ENCODE peak calls at places on chromosome 20, in five cellular contexts. One of them, this sample, is unnamed. For H4K20me1 and H3K9me3, the result is how much of the 10 kb centered on the place peaks cover.

GRCh38 chr20:52191132-52191435 is 495 bp downstream of the ZFP64 start:
- DNase-seq in mammary epithelial cell: no peak
- DNase-seq in H9: no peak
- DNase-seq in IMR-90: peak
- DNase-seq in neural progenitor cell: no peak
- DNase-seq in this sample: no peak

GRCh38 chr20:44714701-44715494 is at the start of gene CCN5:
- DNase-seq in mammary epithelial cell: peak
- DNase-seq in H9: no peak
- DNase-seq in IMR-90: peak
- DNase-seq in neural progenitor cell: no peak
- DNase-seq in this sample: no peak

GRCh38 chr20:57901526-57901925 is 191.7 kb upstream of the PMEPA1 start:
- DNase-seq in mammary epithelial cell: no peak
- DNase-seq in H9: no peak
- DNase-seq in IMR-90: no peak
- DNase-seq in neural progenitor cell: no peak
- DNase-seq in this sample: no peak

GRCh38 chr20:8335059-8335458 is 203.0 kb downstream of the PLCB1 start:
- DNase-seq in mammary epithelial cell: no peak
- DNase-seq in H9: no peak
- DNase-seq in IMR-90: no peak
- DNase-seq in neural progenitor cell: no peak
- DNase-seq in this sample: no peak

GRCh38 chr20:58175425-58175824 is 53.0 kb downstream of the ANKRD60 start:
- DNase-seq in mammary epithelial cell: no peak
- DNase-seq in H9: no peak
- DNase-seq in IMR-90: no peak
- DNase-seq in neural progenitor cell: no peak
- DNase-seq in this sample: peak

GRCh38 chr20:59165794-59166709 is 2.4 kb downstream of the ZNF831 start:
- DNase-seq in mammary epithelial cell: no peak
- DNase-seq in H9: no peak
- DNase-seq in IMR-90: no peak
- DNase-seq in neural progenitor cell: no peak
- DNase-seq in this sample: no peak

GRCh38 chr20:43563429-43563828 is 4.6 kb downstream of the SGK2 start:
- DNase-seq in mammary epithelial cell: no peak
- DNase-seq in H9: no peak
- DNase-seq in IMR-90: no peak
- DNase-seq in neural progenitor cell: no peak
- DNase-seq in this sample: peak

GRCh38 chr20:19735446-19735845 is 22.6 kb upstream of the RIN2 start:
- DNase-seq in mammary epithelial cell: peak
- DNase-seq in H9: peak
- DNase-seq in IMR-90: peak
- DNase-seq in neural progenitor cell: no peak
- DNase-seq in this sample: no peak

GRCh38 chr20:59204201-59204894 is 40.7 kb downstream of the ZNF831 start:
- DNase-seq in mammary epithelial cell: no peak
- DNase-seq in H9: no peak
- DNase-seq in IMR-90: no peak
- DNase-seq in neural progenitor cell: no peak
- DNase-seq in this sample: no peak

GRCh38 chr20:45328451-45328850 is 19.8 kb downstream of the SDC4 start:
- DNase-seq in mammary epithelial cell: no peak
- DNase-seq in H9: no peak
- DNase-seq in IMR-90: no peak
- DNase-seq in neural progenitor cell: no peak
- DNase-seq in this sample: no peak

GRCh38 chr20:51586005-51586440 is 43.5 kb upstream of the NFATC2 start:
- DNase-seq in mammary epithelial cell: peak
- DNase-seq in H9: no peak
- DNase-seq in IMR-90: peak
- DNase-seq in neural progenitor cell: no peak
- DNase-seq in this sample: no peak

GRCh38 chr20:2172305-2173175 is 70.9 kb downstream of the STK35 start:
- DNase-seq in mammary epithelial cell: peak
- DNase-seq in H9: peak
- DNase-seq in IMR-90: peak
- DNase-seq in neural progenitor cell: peak
- DNase-seq in this sample: peak

GRCh38 chr20:38186788-38187221 is 21.7 kb upstream of the TGM2 start:
- DNase-seq in mammary epithelial cell: peak
- DNase-seq in H9: no peak
- DNase-seq in IMR-90: peak
- DNase-seq in neural progenitor cell: no peak
- DNase-seq in this sample: no peak

GRCh38 chr20:23340524-23340923 is 10.1 kb upstream of the NXT1 start:
- DNase-seq in mammary epithelial cell: peak
- DNase-seq in H9: peak
- DNase-seq in IMR-90: peak
- DNase-seq in neural progenitor cell: peak
- DNase-seq in this sample: peak

GRCh38 chr20:51506527-51507356 is 35.8 kb downstream of the NFATC2 start:
- DNase-seq in mammary epithelial cell: no peak
- DNase-seq in H9: no peak
- DNase-seq in IMR-90: no peak
- DNase-seq in neural progenitor cell: no peak
- DNase-seq in this sample: no peak

GRCh38 chr20:35302421-35303335 is 10.5 kb upstream of the FAM83C start:
- DNase-seq in mammary epithelial cell: peak
- DNase-seq in H9: no peak
- DNase-seq in IMR-90: peak
- DNase-seq in neural progenitor cell: no peak
- DNase-seq in this sample: no peak

GRCh38 chr20:19073584-19074198 is 138.8 kb upstream of the SLC24A3 start:
- DNase-seq in mammary epithelial cell: no peak
- DNase-seq in H9: peak
- DNase-seq in IMR-90: no peak
- DNase-seq in neural progenitor cell: peak
- DNase-seq in this sample: peak

GRCh38 chr20:63741676-63742380 is 2.3 kb downstream of the SLC2A4RG start:
- DNase-seq in mammary epithelial cell: no peak
- DNase-seq in H9: no peak
- DNase-seq in IMR-90: no peak
- DNase-seq in neural progenitor cell: no peak
- DNase-seq in this sample: no peak

GRCh38 chr20:19861147-19861759 is 103.2 kb downstream of the RIN2 start:
- DNase-seq in mammary epithelial cell: no peak
- DNase-seq in H9: no peak
- DNase-seq in IMR-90: no peak
- DNase-seq in neural progenitor cell: no peak
- DNase-seq in this sample: no peak

GRCh38 chr20:46324960-46325703 is 16.8 kb upstream of the CDH22 start:
- DNase-seq in mammary epithelial cell: no peak
- DNase-seq in H9: peak
- DNase-seq in IMR-90: peak
- DNase-seq in neural progenitor cell: peak
- DNase-seq in this sample: peak

GRCh38 chr20:14712302-14712739 is 374.9 kb upstream of the FLRT3 start:
- DNase-seq in mammary epithelial cell: peak
- DNase-seq in H9: no peak
- DNase-seq in IMR-90: peak
- DNase-seq in neural progenitor cell: peak
- DNase-seq in this sample: no peak

GRCh38 chr20:20593447-20594170 is 118.8 kb downstream of the RALGAPA2 start:
- DNase-seq in mammary epithelial cell: peak
- DNase-seq in H9: peak
- DNase-seq in IMR-90: peak
- DNase-seq in neural progenitor cell: peak
- DNase-seq in this sample: peak

GRCh38 chr20:9617062-9617461 is 102.7 kb downstream of the LAMP5 start:
- DNase-seq in mammary epithelial cell: peak
- DNase-seq in H9: peak
- DNase-seq in IMR-90: peak
- DNase-seq in neural progenitor cell: peak
- DNase-seq in this sample: peak

GRCh38 chr20:17394411-17394810 is 136.8 kb downstream of the BFSP1 start:
- DNase-seq in mammary epithelial cell: no peak
- DNase-seq in H9: no peak
- DNase-seq in IMR-90: no peak
- DNase-seq in neural progenitor cell: no peak
- DNase-seq in this sample: no peak

GRCh38 chr20:13857961-13858360 is 73.1 kb downstream of the NDUFAF5 start:
- DNase-seq in mammary epithelial cell: no peak
- DNase-seq in H9: no peak
- DNase-seq in IMR-90: no peak
- DNase-seq in neural progenitor cell: no peak
- DNase-seq in this sample: no peak

GRCh38 chr20:36856691-36857635 is 19.0 kb upstream of the TLDC2 start:
- DNase-seq in mammary epithelial cell: peak
- DNase-seq in H9: no peak
- DNase-seq in IMR-90: peak
- DNase-seq in neural progenitor cell: no peak
- DNase-seq in this sample: peak

GRCh38 chr20:45835230-45836224 is 1.9 kb downstream of the SNX21 start:
- DNase-seq in mammary epithelial cell: no peak
- DNase-seq in H9: no peak
- DNase-seq in IMR-90: peak
- DNase-seq in neural progenitor cell: no peak
- DNase-seq in this sample: peak

GRCh38 chr20:59003836-59004492 is 3.1 kb downstream of the CTSZ start:
- DNase-seq in mammary epithelial cell: no peak
- DNase-seq in H9: no peak
- DNase-seq in IMR-90: no peak
- DNase-seq in neural progenitor cell: no peak
- DNase-seq in this sample: no peak

GRCh38 chr20:31974975-31975481 is 7.1 kb downstream of the XKR7 start:
- DNase-seq in mammary epithelial cell: no peak
- DNase-seq in H9: peak
- DNase-seq in IMR-90: no peak
- DNase-seq in neural progenitor cell: peak
- DNase-seq in this sample: no peak

GRCh38 chr20:19749537-19749936 is 8.5 kb upstream of the RIN2 start:
- DNase-seq in mammary epithelial cell: no peak
- DNase-seq in H9: peak
- DNase-seq in IMR-90: no peak
- DNase-seq in neural progenitor cell: no peak
- DNase-seq in this sample: no peak

GRCh38 chr20:44702776-44703175 is 12.4 kb upstream of the CCN5 start:
- DNase-seq in mammary epithelial cell: no peak
- DNase-seq in H9: no peak
- DNase-seq in IMR-90: peak
- DNase-seq in neural progenitor cell: no peak
- DNase-seq in this sample: no peak

GRCh38 chr20:31894980-31895675 is 24.7 kb downstream of the TTLL9 start:
- DNase-seq in mammary epithelial cell: peak
- DNase-seq in H9: peak
- DNase-seq in IMR-90: peak
- DNase-seq in neural progenitor cell: peak
- DNase-seq in this sample: peak

GRCh38 chr20:2005831-2006426 is 12.1 kb upstream of the PDYN start:
- DNase-seq in mammary epithelial cell: peak
- DNase-seq in H9: peak
- DNase-seq in IMR-90: peak
- DNase-seq in neural progenitor cell: peak
- DNase-seq in this sample: peak

GRCh38 chr20:25252226-25252625 is 4.3 kb downstream of the PYGB start:
- DNase-seq in mammary epithelial cell: no peak
- DNase-seq in H9: no peak
- DNase-seq in IMR-90: no peak
- DNase-seq in neural progenitor cell: no peak
- DNase-seq in this sample: no peak

GRCh38 chr20:25251558-25251957 is 3.7 kb downstream of the PYGB start:
- DNase-seq in mammary epithelial cell: no peak
- DNase-seq in H9: no peak
- DNase-seq in IMR-90: no peak
- DNase-seq in neural progenitor cell: peak
- DNase-seq in this sample: no peak

GRCh38 chr20:25249198-25249931 is 1.5 kb downstream of the PYGB start:
- DNase-seq in mammary epithelial cell: no peak
- DNase-seq in H9: peak
- DNase-seq in IMR-90: peak
- DNase-seq in neural progenitor cell: no peak
- DNase-seq in this sample: no peak

GRCh38 chr20:25250508-25250907 is 2.6 kb downstream of the PYGB start:
- DNase-seq in mammary epithelial cell: no peak
- DNase-seq in H9: no peak
- DNase-seq in IMR-90: peak
- DNase-seq in neural progenitor cell: no peak
- DNase-seq in this sample: no peak

DNA sequence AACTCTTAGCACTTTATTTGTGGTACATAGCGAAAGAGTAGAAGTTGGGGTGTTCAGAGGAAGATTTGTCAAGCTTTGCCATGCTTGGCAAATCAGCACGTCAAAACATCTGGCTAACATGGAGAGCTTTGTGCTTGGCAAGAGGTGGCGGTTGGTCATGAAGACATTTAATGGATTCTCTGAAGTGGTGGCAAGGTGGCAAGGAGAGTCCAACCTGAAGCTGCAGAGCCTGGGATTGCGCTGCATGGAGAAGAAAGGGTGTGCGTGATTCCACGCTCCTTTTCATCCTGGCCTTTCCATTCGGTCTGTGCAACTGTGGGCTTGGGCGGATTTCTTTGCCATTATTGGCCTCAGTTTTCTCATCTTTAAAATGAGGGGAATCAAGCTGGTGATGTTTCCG is 3.1 kb downstream of the PYGB start:
- DNase-seq in mammary epithelial cell: no peak
- DNase-seq in H9: peak
- DNase-seq in IMR-90: no peak
- DNase-seq in neural progenitor cell: no peak
- DNase-seq in this sample: no peak
- H4K20me1 ChIP-seq in mammary epithelial cell: under half
- H4K20me1 ChIP-seq in H9: under half
- H4K20me1 ChIP-seq in IMR-90: half or more
- H4K20me1 ChIP-seq in neural progenitor cell: half or more
- H4K20me1 ChIP-seq in this sample: half or more

GRCh38 chr20:56155625-56156024 is 92.9 kb upstream of the MC3R start:
- DNase-seq in mammary epithelial cell: no peak
- DNase-seq in H9: no peak
- DNase-seq in IMR-90: no peak
- DNase-seq in neural progenitor cell: no peak
- DNase-seq in this sample: no peak
- H3K9me3 ChIP-seq in mammary epithelial cell: under half
- H3K9me3 ChIP-seq in H9: half or more
- H3K9me3 ChIP-seq in IMR-90: under half
- H3K9me3 ChIP-seq in neural progenitor cell: under half
- H3K9me3 ChIP-seq in this sample: under half

DNA sequence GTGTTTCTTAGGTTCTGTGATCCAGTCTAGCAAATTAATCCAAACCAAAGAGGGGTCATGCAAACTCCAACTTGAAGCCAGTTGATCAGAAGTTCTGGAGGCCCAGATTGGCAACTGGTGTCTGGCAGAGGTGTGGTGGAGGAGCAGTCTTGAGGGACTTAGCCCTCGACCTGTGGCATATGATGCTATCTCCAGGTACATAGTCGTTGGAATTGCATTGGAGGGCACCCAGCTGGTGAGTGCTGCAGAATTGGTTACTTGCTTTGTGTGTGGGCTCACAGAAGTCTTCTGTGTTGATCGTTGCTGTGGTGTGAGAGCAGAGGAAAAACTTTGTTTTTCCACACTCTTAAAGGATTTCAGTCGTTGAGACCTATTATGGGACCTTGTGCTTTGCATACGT is 7.7 kb downstream of the PANK2 start:
- DNase-seq in mammary epithelial cell: no peak
- DNase-seq in H9: no peak
- DNase-seq in IMR-90: no peak
- DNase-seq in neural progenitor cell: no peak
- DNase-seq in this sample: no peak
- H4K20me1 ChIP-seq in mammary epithelial cell: under half
- H4K20me1 ChIP-seq in H9: under half
- H4K20me1 ChIP-seq in IMR-90: half or more
- H4K20me1 ChIP-seq in neural progenitor cell: half or more
- H4K20me1 ChIP-seq in this sample: half or more

GRCh38 chr20:49282584-49283171 is 4.8 kb upstream of the ZNFX1 start:
- DNase-seq in mammary epithelial cell: no peak
- DNase-seq in H9: no peak
- DNase-seq in IMR-90: no peak
- DNase-seq in neural progenitor cell: peak
- DNase-seq in this sample: no peak
- H3K9me3 ChIP-seq in mammary epithelial cell: under half
- H3K9me3 ChIP-seq in H9: under half
- H3K9me3 ChIP-seq in IMR-90: under half
- H3K9me3 ChIP-seq in neural progenitor cell: under half
- H3K9me3 ChIP-seq in this sample: under half